ENCODE peak calls at places on chromosomes 1 and 21, in six cellular contexts. One of them, this sample, is unnamed.

GRCh38 chr1:46044116-46044515 is 88.3 kb downstream of the PIK3R3 start:
- DNase-seq in cardiac muscle cell: no peak
- DNase-seq in mucosa of descending colon: no peak
- DNase-seq in bronchial epithelial cell: no peak
- DNase-seq in AG09319: no peak
- DNase-seq in colonic mucosa: no peak
- DNase-seq in this sample: no peak

GRCh38 chr21:45560106-45561021 is 18.1 kb upstream of the SLC19A1 start:
- DNase-seq in cardiac muscle cell: no peak
- DNase-seq in mucosa of descending colon: no peak
- DNase-seq in bronchial epithelial cell: no peak
- DNase-seq in AG09319: no peak
- DNase-seq in colonic mucosa: peak
- DNase-seq in this sample: peak

GRCh38 chr1:5601516-5601915 is 390.7 kb downstream of the NPHP4 start:
- DNase-seq in cardiac muscle cell: no peak
- DNase-seq in mucosa of descending colon: no peak
- DNase-seq in bronchial epithelial cell: no peak
- DNase-seq in AG09319: no peak
- DNase-seq in colonic mucosa: peak
- DNase-seq in this sample: no peak

GRCh38 chr1:1098656-1099425 is 17.0 kb downstream of the C1orf159 start:
- DNase-seq in cardiac muscle cell: no peak
- DNase-seq in mucosa of descending colon: peak
- DNase-seq in bronchial epithelial cell: no peak
- DNase-seq in AG09319: no peak
- DNase-seq in colonic mucosa: no peak
- DNase-seq in this sample: peak

GRCh38 chr1:43452789-43453441 is 816 bp downstream of the HYI start:
- DNase-seq in cardiac muscle cell: peak
- DNase-seq in mucosa of descending colon: peak
- DNase-seq in bronchial epithelial cell: peak
- DNase-seq in AG09319: peak
- DNase-seq in colonic mucosa: peak
- DNase-seq in this sample: peak

GRCh38 chr1:229370601-229371021 is 27.8 kb upstream of the CCSAP start:
- DNase-seq in cardiac muscle cell: no peak
- DNase-seq in mucosa of descending colon: no peak
- DNase-seq in bronchial epithelial cell: no peak
- DNase-seq in AG09319: no peak
- DNase-seq in colonic mucosa: no peak
- DNase-seq in this sample: no peak

GRCh38 chr1:66271904-66272254 is 262.1 kb upstream of the SGIP1 start:
- DNase-seq in cardiac muscle cell: peak
- DNase-seq in mucosa of descending colon: peak
- DNase-seq in bronchial epithelial cell: peak
- DNase-seq in AG09319: no peak
- DNase-seq in colonic mucosa: peak
- DNase-seq in this sample: no peak

GRCh38 chr21:25456672-25457071 is 150.6 kb downstream of the MRPL39 start:
- DNase-seq in cardiac muscle cell: peak
- DNase-seq in mucosa of descending colon: no peak
- DNase-seq in bronchial epithelial cell: peak
- DNase-seq in AG09319: no peak
- DNase-seq in colonic mucosa: no peak
- DNase-seq in this sample: no peak

GRCh38 chr21:38914531-38915385 is 109.0 kb downstream of the ETS2 start:
- DNase-seq in cardiac muscle cell: peak
- DNase-seq in mucosa of descending colon: peak
- DNase-seq in bronchial epithelial cell: peak
- DNase-seq in AG09319: no peak
- DNase-seq in colonic mucosa: no peak
- DNase-seq in this sample: no peak

GRCh38 chr1:201559679-201560162 is 20.8 kb downstream of the NAV1 start:
- DNase-seq in cardiac muscle cell: peak
- DNase-seq in mucosa of descending colon: peak
- DNase-seq in bronchial epithelial cell: peak
- DNase-seq in AG09319: no peak
- DNase-seq in colonic mucosa: peak
- DNase-seq in this sample: peak

GRCh38 chr1:20715406-20715805 is 2.4 kb downstream of the KIF17 start:
- DNase-seq in cardiac muscle cell: no peak
- DNase-seq in mucosa of descending colon: no peak
- DNase-seq in bronchial epithelial cell: no peak
- DNase-seq in AG09319: no peak
- DNase-seq in colonic mucosa: no peak
- DNase-seq in this sample: no peak

GRCh38 chr1:26749458-26749857 is 38.3 kb upstream of the PIGV start:
- DNase-seq in cardiac muscle cell: no peak
- DNase-seq in mucosa of descending colon: no peak
- DNase-seq in bronchial epithelial cell: no peak
- DNase-seq in AG09319: no peak
- DNase-seq in colonic mucosa: no peak
- DNase-seq in this sample: no peak

GRCh38 chr21:36839123-36839522 is 127.3 kb downstream of the HLCS start:
- DNase-seq in cardiac muscle cell: no peak
- DNase-seq in mucosa of descending colon: no peak
- DNase-seq in bronchial epithelial cell: no peak
- DNase-seq in AG09319: no peak
- DNase-seq in colonic mucosa: no peak
- DNase-seq in this sample: no peak

GRCh38 chr1:204449631-204450280 is 38.1 kb upstream of the PPP1R15B start:
- DNase-seq in cardiac muscle cell: no peak
- DNase-seq in mucosa of descending colon: no peak
- DNase-seq in bronchial epithelial cell: no peak
- DNase-seq in AG09319: no peak
- DNase-seq in colonic mucosa: peak
- DNase-seq in this sample: no peak

GRCh38 chr1:235067396-235068154 is 61.1 kb downstream of the TOMM20 start:
- DNase-seq in cardiac muscle cell: peak
- DNase-seq in mucosa of descending colon: peak
- DNase-seq in bronchial epithelial cell: peak
- DNase-seq in AG09319: peak
- DNase-seq in colonic mucosa: peak
- DNase-seq in this sample: no peak

GRCh38 chr1:31848381-31848897 is 32.6 kb upstream of the SPOCD1 start:
- DNase-seq in cardiac muscle cell: no peak
- DNase-seq in mucosa of descending colon: no peak
- DNase-seq in bronchial epithelial cell: no peak
- DNase-seq in AG09319: no peak
- DNase-seq in colonic mucosa: no peak
- DNase-seq in this sample: no peak

GRCh38 chr1:193827516-193827915 is 641.1 kb upstream of the B3GALT2 start:
- DNase-seq in cardiac muscle cell: no peak
- DNase-seq in mucosa of descending colon: no peak
- DNase-seq in bronchial epithelial cell: no peak
- DNase-seq in AG09319: no peak
- DNase-seq in colonic mucosa: no peak
- DNase-seq in this sample: no peak

GRCh38 chr1:100482748-100483147 is 55.2 kb upstream of the GPR88 start:
- DNase-seq in cardiac muscle cell: no peak
- DNase-seq in mucosa of descending colon: no peak
- DNase-seq in bronchial epithelial cell: no peak
- DNase-seq in AG09319: no peak
- DNase-seq in colonic mucosa: no peak
- DNase-seq in this sample: no peak

GRCh38 chr1:227666286-227666685 is 68.8 kb downstream of the JMJD4 start:
- DNase-seq in cardiac muscle cell: no peak
- DNase-seq in mucosa of descending colon: no peak
- DNase-seq in bronchial epithelial cell: peak
- DNase-seq in AG09319: no peak
- DNase-seq in colonic mucosa: no peak
- DNase-seq in this sample: no peak

GRCh38 chr1:7680791-7681165 is 90.3 kb upstream of the VAMP3 start:
- DNase-seq in cardiac muscle cell: no peak
- DNase-seq in mucosa of descending colon: no peak
- DNase-seq in bronchial epithelial cell: no peak
- DNase-seq in AG09319: no peak
- DNase-seq in colonic mucosa: peak
- DNase-seq in this sample: no peak

GRCh38 chr1:17768651-17769241 is 13.6 kb downstream of the ACTL8 start:
- DNase-seq in cardiac muscle cell: peak
- DNase-seq in mucosa of descending colon: peak
- DNase-seq in bronchial epithelial cell: peak
- DNase-seq in AG09319: peak
- DNase-seq in colonic mucosa: peak
- DNase-seq in this sample: no peak

DNA sequence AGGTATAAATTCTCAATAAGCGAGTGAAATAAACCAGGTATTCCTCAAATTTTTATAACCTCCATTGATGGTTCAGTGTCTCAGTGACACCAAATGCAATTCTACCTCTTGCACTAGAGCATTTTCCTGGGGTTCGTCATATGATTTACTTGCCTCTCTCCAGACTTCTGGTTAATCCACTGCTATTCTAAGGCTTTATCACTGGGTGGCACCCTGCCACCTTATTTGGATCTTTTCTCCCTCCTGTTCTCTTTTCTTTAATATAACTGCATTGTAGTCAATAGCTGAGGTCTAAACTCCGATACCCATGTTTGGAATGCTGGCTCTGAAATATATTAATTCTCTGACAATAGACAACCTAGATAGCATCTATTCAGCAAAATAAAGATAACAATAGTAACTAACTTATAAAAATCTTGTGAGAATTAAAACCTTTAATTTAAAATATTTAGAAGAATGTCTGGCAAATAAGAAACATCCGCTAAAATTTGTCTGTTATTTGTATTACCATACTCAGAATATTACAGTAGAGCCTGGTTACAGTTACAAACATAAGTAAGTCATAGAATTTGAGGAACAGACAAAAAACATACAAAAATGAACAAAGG is 436.4 kb downstream of the PLA2G4A start:
- DNase-seq in cardiac muscle cell: peak
- DNase-seq in mucosa of descending colon: no peak
- DNase-seq in bronchial epithelial cell: peak
- DNase-seq in AG09319: no peak
- DNase-seq in colonic mucosa: no peak
- DNase-seq in this sample: no peak
- TF ChIP-seq CTCF in cardiac muscle cell: peak
- TF ChIP-seq CTCF in mucosa of descending colon: no peak
- TF ChIP-seq CTCF in bronchial epithelial cell: peak
- TF ChIP-seq CTCF in AG09319: no peak
- TF ChIP-seq CTCF in colonic mucosa: no peak
- TF ChIP-seq CTCF in this sample: peak

GRCh38 chr1:175434268-175434860 is 241.8 kb upstream of the KIAA0040 start:
- DNase-seq in cardiac muscle cell: no peak
- DNase-seq in mucosa of descending colon: no peak
- DNase-seq in bronchial epithelial cell: no peak
- DNase-seq in AG09319: no peak
- DNase-seq in colonic mucosa: no peak
- DNase-seq in this sample: no peak
- TF ChIP-seq CTCF in cardiac muscle cell: peak
- TF ChIP-seq CTCF in mucosa of descending colon: no peak
- TF ChIP-seq CTCF in bronchial epithelial cell: no peak
- TF ChIP-seq CTCF in AG09319: no peak
- TF ChIP-seq CTCF in colonic mucosa: no peak
- TF ChIP-seq CTCF in this sample: peak

DNA sequence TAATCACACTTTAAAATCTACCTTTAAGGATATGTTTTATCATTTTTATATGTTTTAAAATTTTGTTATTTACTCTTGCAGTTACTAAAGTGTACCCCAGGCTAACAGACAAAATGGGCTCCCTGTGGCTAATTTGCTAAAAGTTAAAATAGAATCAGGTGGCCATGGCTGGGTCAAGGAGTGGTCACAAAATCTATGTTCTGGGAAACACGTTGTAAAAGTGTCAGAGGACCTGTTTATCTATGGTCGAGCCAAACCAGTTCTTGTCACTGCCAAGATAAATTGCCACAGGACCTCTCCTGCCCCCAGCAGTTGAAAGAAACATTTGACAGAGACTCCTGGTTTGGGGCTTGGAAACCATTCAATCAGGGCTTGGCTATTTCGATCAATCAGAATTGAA is 21.2 kb upstream of the TTLL7 start:
- DNase-seq in cardiac muscle cell: no peak
- DNase-seq in mucosa of descending colon: no peak
- DNase-seq in bronchial epithelial cell: no peak
- DNase-seq in AG09319: no peak
- DNase-seq in colonic mucosa: peak
- DNase-seq in this sample: no peak
- TF ChIP-seq CTCF in cardiac muscle cell: no peak
- TF ChIP-seq CTCF in mucosa of descending colon: no peak
- TF ChIP-seq CTCF in bronchial epithelial cell: no peak
- TF ChIP-seq CTCF in AG09319: no peak
- TF ChIP-seq CTCF in colonic mucosa: no peak
- TF ChIP-seq CTCF in this sample: no peak

GRCh38 chr1:155261401-155261887 is 716 bp downstream of the SCAMP3 start:
- DNase-seq in cardiac muscle cell: no peak
- DNase-seq in mucosa of descending colon: peak
- DNase-seq in bronchial epithelial cell: no peak
- DNase-seq in AG09319: no peak
- DNase-seq in colonic mucosa: peak
- DNase-seq in this sample: no peak
- TF ChIP-seq CTCF in cardiac muscle cell: no peak
- TF ChIP-seq CTCF in mucosa of descending colon: no peak
- TF ChIP-seq CTCF in bronchial epithelial cell: no peak
- TF ChIP-seq CTCF in AG09319: no peak
- TF ChIP-seq CTCF in colonic mucosa: no peak
- TF ChIP-seq CTCF in this sample: peak

DNA sequence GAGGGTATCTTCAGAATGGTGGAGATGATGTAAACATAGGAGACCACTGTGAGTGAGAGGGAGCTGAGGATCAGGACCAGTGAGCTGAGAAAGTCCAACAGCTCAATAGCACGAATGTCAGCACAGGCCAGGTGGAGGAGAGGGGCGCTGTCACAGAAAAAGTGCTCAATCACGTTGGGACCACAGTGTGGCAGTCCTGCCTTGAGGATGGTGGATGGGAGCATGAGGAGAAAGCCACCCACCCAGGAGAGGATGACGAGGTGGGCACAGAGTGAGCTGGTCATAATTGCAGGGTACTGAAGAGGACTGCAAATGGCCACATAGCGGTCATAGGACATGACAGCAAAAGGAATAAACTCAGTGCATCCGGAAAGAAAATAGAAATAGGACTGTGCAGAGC is 8.1 kb downstream of the OR11L1 start:
- DNase-seq in cardiac muscle cell: no peak
- DNase-seq in mucosa of descending colon: no peak
- DNase-seq in bronchial epithelial cell: no peak
- DNase-seq in AG09319: no peak
- DNase-seq in colonic mucosa: no peak
- DNase-seq in this sample: no peak
- TF ChIP-seq CTCF in cardiac muscle cell: no peak
- TF ChIP-seq CTCF in mucosa of descending colon: no peak
- TF ChIP-seq CTCF in bronchial epithelial cell: no peak
- TF ChIP-seq CTCF in AG09319: no peak
- TF ChIP-seq CTCF in colonic mucosa: no peak
- TF ChIP-seq CTCF in this sample: no peak

GRCh38 chr1:211352985-211353515 is 26.4 kb downstream of the TRAF5 start:
- DNase-seq in cardiac muscle cell: peak
- DNase-seq in mucosa of descending colon: peak
- DNase-seq in bronchial epithelial cell: peak
- DNase-seq in AG09319: no peak
- DNase-seq in colonic mucosa: peak
- DNase-seq in this sample: no peak
- TF ChIP-seq CTCF in cardiac muscle cell: peak
- TF ChIP-seq CTCF in mucosa of descending colon: no peak
- TF ChIP-seq CTCF in bronchial epithelial cell: peak
- TF ChIP-seq CTCF in AG09319: peak
- TF ChIP-seq CTCF in colonic mucosa: peak
- TF ChIP-seq CTCF in this sample: peak

GRCh38 chr1:53967409-53968124 is 21.4 kb downstream of the LRRC42 start:
- DNase-seq in cardiac muscle cell: no peak
- DNase-seq in mucosa of descending colon: no peak
- DNase-seq in bronchial epithelial cell: no peak
- DNase-seq in AG09319: no peak
- DNase-seq in colonic mucosa: no peak
- DNase-seq in this sample: no peak
- TF ChIP-seq CTCF in cardiac muscle cell: no peak
- TF ChIP-seq CTCF in mucosa of descending colon: no peak
- TF ChIP-seq CTCF in bronchial epithelial cell: no peak
- TF ChIP-seq CTCF in AG09319: no peak
- TF ChIP-seq CTCF in colonic mucosa: no peak
- TF ChIP-seq CTCF in this sample: no peak

This sample was measured in type B pancreatic cell.